ENCODE peak calls at places on chromosomes 11 and 22, in nine cellular contexts. One of them, this sample, is unnamed.

GRCh38 chr11:110793556-110793955 is 81.3 kb upstream of the ARHGAP20 start:
- DNase-seq in adipocyte: no peak
- DNase-seq in psoas muscle: no peak
- DNase-seq in effector memory CD4-positive, alpha-beta T cell: no peak
- DNase-seq in small intestine: no peak
- DNase-seq in colonic mucosa: no peak
- DNase-seq in body of pancreas: no peak
- DNase-seq in heart right ventricle: no peak
- DNase-seq in tibial artery: no peak
- DNase-seq in this sample: no peak

GRCh38 chr11:45855308-45855707 is 8.0 kb downstream of the CRY2 start:
- DNase-seq in adipocyte: no peak
- DNase-seq in psoas muscle: no peak
- DNase-seq in effector memory CD4-positive, alpha-beta T cell: no peak
- DNase-seq in small intestine: no peak
- DNase-seq in colonic mucosa: no peak
- DNase-seq in body of pancreas: no peak
- DNase-seq in heart right ventricle: no peak
- DNase-seq in tibial artery: no peak
- DNase-seq in this sample: no peak

GRCh38 chr11:76239483-76240142 is 33.3 kb upstream of the WNT11 start:
- DNase-seq in adipocyte: no peak
- DNase-seq in psoas muscle: no peak
- DNase-seq in effector memory CD4-positive, alpha-beta T cell: no peak
- DNase-seq in small intestine: no peak
- DNase-seq in colonic mucosa: no peak
- DNase-seq in body of pancreas: no peak
- DNase-seq in heart right ventricle: no peak
- DNase-seq in tibial artery: no peak
- DNase-seq in this sample: no peak

GRCh38 chr11:15107730-15108515 is 6.8 kb upstream of the INSC start:
- DNase-seq in adipocyte: peak; percentile 14
- DNase-seq in psoas muscle: no peak
- DNase-seq in effector memory CD4-positive, alpha-beta T cell: no peak
- DNase-seq in small intestine: no peak
- DNase-seq in colonic mucosa: no peak
- DNase-seq in body of pancreas: no peak
- DNase-seq in heart right ventricle: no peak
- DNase-seq in tibial artery: no peak
- DNase-seq in this sample: no peak

GRCh38 chr22:50711446-50712340 is 26.3 kb upstream of the ACR start:
- DNase-seq in adipocyte: no peak
- DNase-seq in psoas muscle: peak; percentile 53
- DNase-seq in effector memory CD4-positive, alpha-beta T cell: no peak
- DNase-seq in small intestine: no peak
- DNase-seq in colonic mucosa: no peak
- DNase-seq in body of pancreas: no peak
- DNase-seq in heart right ventricle: no peak
- DNase-seq in tibial artery: no peak
- DNase-seq in this sample: no peak

GRCh38 chr11:60378359-60378758 is at the start of gene MS4A7:
- DNase-seq in adipocyte: no peak
- DNase-seq in psoas muscle: peak; percentile 58
- DNase-seq in effector memory CD4-positive, alpha-beta T cell: no peak
- DNase-seq in small intestine: no peak
- DNase-seq in colonic mucosa: no peak
- DNase-seq in body of pancreas: peak; percentile 21
- DNase-seq in heart right ventricle: peak; percentile 12
- DNase-seq in tibial artery: peak; percentile 72
- DNase-seq in this sample: no peak

GRCh38 chr11:1304376-1304775 is 5.1 kb downstream of the TOLLIP start:
- DNase-seq in adipocyte: no peak
- DNase-seq in psoas muscle: no peak
- DNase-seq in effector memory CD4-positive, alpha-beta T cell: no peak
- DNase-seq in small intestine: peak; percentile 86
- DNase-seq in colonic mucosa: peak; percentile 67
- DNase-seq in body of pancreas: peak; percentile 83
- DNase-seq in heart right ventricle: no peak
- DNase-seq in tibial artery: no peak
- DNase-seq in this sample: no peak

GRCh38 chr11:88656315-88656714 is 318.8 kb upstream of the CTSC start:
- DNase-seq in adipocyte: no peak
- DNase-seq in psoas muscle: no peak
- DNase-seq in effector memory CD4-positive, alpha-beta T cell: no peak
- DNase-seq in small intestine: no peak
- DNase-seq in colonic mucosa: no peak
- DNase-seq in body of pancreas: no peak
- DNase-seq in heart right ventricle: no peak
- DNase-seq in tibial artery: no peak
- DNase-seq in this sample: no peak

GRCh38 chr11:80694385-80694784 is 1253.6 kb upstream of the TENM4 start:
- DNase-seq in adipocyte: no peak
- DNase-seq in psoas muscle: no peak
- DNase-seq in effector memory CD4-positive, alpha-beta T cell: no peak
- DNase-seq in small intestine: no peak
- DNase-seq in colonic mucosa: no peak
- DNase-seq in body of pancreas: no peak
- DNase-seq in heart right ventricle: no peak
- DNase-seq in tibial artery: no peak
- DNase-seq in this sample: no peak

GRCh38 chr11:3197878-3198528 is 20.6 kb downstream of the MRGPRG start:
- DNase-seq in adipocyte: no peak
- DNase-seq in psoas muscle: peak; percentile 35
- DNase-seq in effector memory CD4-positive, alpha-beta T cell: no peak
- DNase-seq in small intestine: no peak
- DNase-seq in colonic mucosa: no peak
- DNase-seq in body of pancreas: no peak
- DNase-seq in heart right ventricle: no peak
- DNase-seq in tibial artery: peak; percentile 55
- DNase-seq in this sample: no peak

GRCh38 chr11:1549355-1550330 is 22.4 kb downstream of the DUSP8 start:
- DNase-seq in adipocyte: no peak
- DNase-seq in psoas muscle: no peak
- DNase-seq in effector memory CD4-positive, alpha-beta T cell: no peak
- DNase-seq in small intestine: no peak
- DNase-seq in colonic mucosa: no peak
- DNase-seq in body of pancreas: no peak
- DNase-seq in heart right ventricle: no peak
- DNase-seq in tibial artery: no peak
- DNase-seq in this sample: no peak

GRCh38 chr22:42693763-42694683 is 26.6 kb downstream of the A4GALT start:
- DNase-seq in adipocyte: no peak
- DNase-seq in psoas muscle: peak; percentile 51
- DNase-seq in effector memory CD4-positive, alpha-beta T cell: no peak
- DNase-seq in small intestine: no peak
- DNase-seq in colonic mucosa: no peak
- DNase-seq in body of pancreas: no peak
- DNase-seq in heart right ventricle: no peak
- DNase-seq in tibial artery: no peak
- DNase-seq in this sample: no peak

GRCh38 chr11:95849087-95849825 is 59.0 kb downstream of the CEP57 start:
- DNase-seq in adipocyte: peak; percentile 61
- DNase-seq in psoas muscle: peak; percentile 51
- DNase-seq in effector memory CD4-positive, alpha-beta T cell: no peak
- DNase-seq in small intestine: peak; percentile 58
- DNase-seq in colonic mucosa: peak; percentile 49
- DNase-seq in body of pancreas: peak; percentile 27
- DNase-seq in heart right ventricle: peak; percentile 55
- DNase-seq in tibial artery: peak; percentile 79
- DNase-seq in this sample: peak; percentile 68

GRCh38 chr11:128299132-128299726 is 288.1 kb downstream of the ETS1 start:
- DNase-seq in adipocyte: peak; percentile 96
- DNase-seq in psoas muscle: no peak
- DNase-seq in effector memory CD4-positive, alpha-beta T cell: no peak
- DNase-seq in small intestine: no peak
- DNase-seq in colonic mucosa: no peak
- DNase-seq in body of pancreas: no peak
- DNase-seq in heart right ventricle: no peak
- DNase-seq in tibial artery: no peak
- DNase-seq in this sample: no peak

GRCh38 chr11:7088921-7089320 is at the start of gene RBMXL2:
- DNase-seq in adipocyte: no peak
- DNase-seq in psoas muscle: peak; percentile 40
- DNase-seq in effector memory CD4-positive, alpha-beta T cell: no peak
- DNase-seq in small intestine: no peak
- DNase-seq in colonic mucosa: no peak
- DNase-seq in body of pancreas: no peak
- DNase-seq in heart right ventricle: no peak
- DNase-seq in tibial artery: peak; percentile 63
- DNase-seq in this sample: no peak

GRCh38 chr22:44440224-44441160 is 57.5 kb downstream of the RTL6 start:
- DNase-seq in adipocyte: no peak
- DNase-seq in psoas muscle: no peak
- DNase-seq in effector memory CD4-positive, alpha-beta T cell: no peak
- DNase-seq in small intestine: no peak
- DNase-seq in colonic mucosa: no peak
- DNase-seq in body of pancreas: no peak
- DNase-seq in heart right ventricle: no peak
- DNase-seq in tibial artery: peak; percentile 45
- DNase-seq in this sample: no peak

GRCh38 chr11:67631427-67631826 is 1.7 kb upstream of the NUDT8 start:
- DNase-seq in adipocyte: no peak
- DNase-seq in psoas muscle: no peak
- DNase-seq in effector memory CD4-positive, alpha-beta T cell: no peak
- DNase-seq in small intestine: peak; percentile 72
- DNase-seq in colonic mucosa: peak; percentile 65
- DNase-seq in body of pancreas: no peak
- DNase-seq in heart right ventricle: no peak
- DNase-seq in tibial artery: no peak
- DNase-seq in this sample: no peak

GRCh38 chr11:10669258-10670033 is 24.1 kb downstream of the IRAG1 start:
- DNase-seq in adipocyte: peak; percentile 71
- DNase-seq in psoas muscle: no peak
- DNase-seq in effector memory CD4-positive, alpha-beta T cell: no peak
- DNase-seq in small intestine: peak; percentile 54
- DNase-seq in colonic mucosa: no peak
- DNase-seq in body of pancreas: no peak
- DNase-seq in heart right ventricle: no peak
- DNase-seq in tibial artery: no peak
- DNase-seq in this sample: peak; percentile 55

GRCh38 chr22:50529416-50530279 is at the start of gene TYMP:
- DNase-seq in adipocyte: peak; percentile 20
- DNase-seq in psoas muscle: peak; percentile 88
- DNase-seq in effector memory CD4-positive, alpha-beta T cell: peak; percentile 58
- DNase-seq in small intestine: peak; percentile 92
- DNase-seq in colonic mucosa: peak; percentile 83
- DNase-seq in body of pancreas: peak; percentile 62
- DNase-seq in heart right ventricle: peak; percentile 66
- DNase-seq in tibial artery: peak; percentile 80
- DNase-seq in this sample: peak; percentile 40

GRCh38 chr22:22881116-22882032 is 6.2 kb upstream of the IGLL5 start:
- DNase-seq in adipocyte: no peak
- DNase-seq in psoas muscle: no peak
- DNase-seq in effector memory CD4-positive, alpha-beta T cell: no peak
- DNase-seq in small intestine: no peak
- DNase-seq in colonic mucosa: no peak
- DNase-seq in body of pancreas: no peak
- DNase-seq in heart right ventricle: no peak
- DNase-seq in tibial artery: no peak
- DNase-seq in this sample: no peak

DNA sequence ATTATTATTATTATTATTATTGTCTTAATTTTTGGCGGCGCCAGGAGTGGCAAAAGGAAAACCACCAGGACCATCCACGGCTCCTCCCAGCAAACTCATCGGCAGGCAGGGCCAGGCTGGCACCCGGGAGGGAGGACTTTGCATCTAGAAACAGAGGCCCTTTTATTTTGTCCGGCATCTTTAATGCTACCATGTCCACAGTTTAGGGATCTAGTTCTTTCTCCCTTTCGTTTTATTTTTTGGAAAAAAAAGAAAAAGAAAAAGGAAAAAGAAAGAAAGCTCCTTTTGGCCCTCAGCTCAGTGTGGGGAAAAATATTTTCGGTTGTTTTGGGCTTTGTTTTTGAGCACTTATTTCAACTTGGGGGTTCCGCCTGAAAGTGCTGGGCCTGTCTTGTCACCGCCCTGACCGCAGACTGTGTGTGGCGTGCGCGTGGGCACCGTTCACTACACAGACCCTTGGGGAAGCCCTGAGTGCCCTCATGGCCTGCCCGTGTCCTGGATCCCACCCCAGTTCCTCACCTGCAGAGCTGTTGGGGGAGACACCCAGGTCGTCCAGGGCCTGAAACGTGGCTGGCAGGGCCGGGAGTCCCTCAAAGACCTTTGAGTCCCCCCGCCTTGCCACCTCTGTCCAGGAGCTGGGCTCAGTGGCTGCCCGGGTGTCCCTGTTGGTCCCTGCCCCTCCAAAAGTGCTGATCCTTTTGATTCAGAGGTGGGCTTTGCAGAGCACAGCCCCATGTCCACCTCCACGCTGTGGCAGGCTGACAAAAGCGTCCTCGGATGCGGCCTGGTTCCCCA is 69.1 kb upstream of the PPARA start:
- DNase-seq in adipocyte: no peak
- DNase-seq in psoas muscle: peak; percentile 62
- DNase-seq in effector memory CD4-positive, alpha-beta T cell: no peak
- DNase-seq in small intestine: no peak
- DNase-seq in colonic mucosa: no peak
- DNase-seq in body of pancreas: peak; percentile 28
- DNase-seq in heart right ventricle: no peak
- DNase-seq in tibial artery: peak; percentile 70
- DNase-seq in this sample: no peak
- H3K4me3 ChIP-seq in adipocyte: peak overlapping the region; percentile 100
- H3K4me3 ChIP-seq in psoas muscle: peak overlapping the region; percentile 95
- H3K4me3 ChIP-seq in effector memory CD4-positive, alpha-beta T cell: no peak overlapping the region
- H3K4me3 ChIP-seq in small intestine: no peak overlapping the region
- H3K4me3 ChIP-seq in colonic mucosa: peak overlapping the region; percentile 15
- H3K4me3 ChIP-seq in body of pancreas: no peak overlapping the region
- H3K4me3 ChIP-seq in heart right ventricle: peak overlapping the region; percentile 89
- H3K4me3 ChIP-seq in tibial artery: peak overlapping the region; percentile 85
- H3K4me3 ChIP-seq in this sample: peak overlapping the region; percentile 78

GRCh38 chr11:70816156-70816678 is 417.9 kb downstream of the CTTN start:
- DNase-seq in adipocyte: no peak
- DNase-seq in psoas muscle: no peak
- DNase-seq in effector memory CD4-positive, alpha-beta T cell: no peak
- DNase-seq in small intestine: no peak
- DNase-seq in colonic mucosa: no peak
- DNase-seq in body of pancreas: no peak
- DNase-seq in heart right ventricle: no peak
- DNase-seq in tibial artery: no peak
- DNase-seq in this sample: no peak
- H3K36me3 ChIP-seq in adipocyte: peaks cover 4% of the 10 kb centered on the region
- H3K36me3 ChIP-seq in psoas muscle: no peaks in the 10 kb centered on the region
- H3K36me3 ChIP-seq in effector memory CD4-positive, alpha-beta T cell: no peaks in the 10 kb centered on the region
- H3K36me3 ChIP-seq in small intestine: no peaks in the 10 kb centered on the region
- H3K36me3 ChIP-seq in colonic mucosa: no peaks in the 10 kb centered on the region
- H3K36me3 ChIP-seq in body of pancreas: no peaks in the 10 kb centered on the region
- H3K36me3 ChIP-seq in heart right ventricle: no peaks in the 10 kb centered on the region
- H3K36me3 ChIP-seq in tibial artery: no peaks in the 10 kb centered on the region
- H3K36me3 ChIP-seq in this sample: no peaks in the 10 kb centered on the region

GRCh38 chr22:37538590-37539357 is 19.6 kb upstream of the CARD10 start:
- DNase-seq in adipocyte: peak; percentile 96
- DNase-seq in psoas muscle: peak; percentile 96
- DNase-seq in effector memory CD4-positive, alpha-beta T cell: peak; percentile 83
- DNase-seq in small intestine: peak; percentile 96
- DNase-seq in colonic mucosa: peak; percentile 96
- DNase-seq in body of pancreas: peak; percentile 97
- DNase-seq in heart right ventricle: peak; percentile 94
- DNase-seq in tibial artery: peak; percentile 96
- DNase-seq in this sample: peak; percentile 88
- H3K4me3 ChIP-seq in adipocyte: peak overlapping the region; percentile 21
- H3K4me3 ChIP-seq in psoas muscle: no peak overlapping the region
- H3K4me3 ChIP-seq in effector memory CD4-positive, alpha-beta T cell: no peak overlapping the region
- H3K4me3 ChIP-seq in small intestine: no peak overlapping the region
- H3K4me3 ChIP-seq in colonic mucosa: no peak overlapping the region
- H3K4me3 ChIP-seq in body of pancreas: no peak overlapping the region
- H3K4me3 ChIP-seq in heart right ventricle: peak overlapping the region; percentile 13
- H3K4me3 ChIP-seq in tibial artery: no peak overlapping the region
- H3K4me3 ChIP-seq in this sample: no peak overlapping the region

GRCh38 chr11:117157507-117157906 is 13.4 kb downstream of the PAFAH1B2 start:
- DNase-seq in adipocyte: no peak
- DNase-seq in psoas muscle: no peak
- DNase-seq in effector memory CD4-positive, alpha-beta T cell: no peak
- DNase-seq in small intestine: no peak
- DNase-seq in colonic mucosa: no peak
- DNase-seq in body of pancreas: no peak
- DNase-seq in heart right ventricle: no peak
- DNase-seq in tibial artery: no peak
- DNase-seq in this sample: no peak
- H3K36me3 ChIP-seq in adipocyte: peaks cover 81% of the 10 kb centered on the region
- H3K36me3 ChIP-seq in psoas muscle: peaks cover 91% of the 10 kb centered on the region
- H3K36me3 ChIP-seq in effector memory CD4-positive, alpha-beta T cell: peaks cover 30% of the 10 kb centered on the region
- H3K36me3 ChIP-seq in small intestine: peaks cover 4% of the 10 kb centered on the region
- H3K36me3 ChIP-seq in colonic mucosa: no peaks in the 10 kb centered on the region
- H3K36me3 ChIP-seq in body of pancreas: peaks cover 7% of the 10 kb centered on the region
- H3K36me3 ChIP-seq in heart right ventricle: peaks cover 97% of the 10 kb centered on the region
- H3K36me3 ChIP-seq in tibial artery: peaks cover 29% of the 10 kb centered on the region
- H3K36me3 ChIP-seq in this sample: peaks cover 73% of the 10 kb centered on the region

This sample was measured in MG63.